ENCODE peak calls at places on chromosomes 1 and 21, in eight cellular contexts. R is AG04450; Y is COR-L47; G is stimulated activated naive B cell treated with anti-CD40 and anti-IgM and Interleukin-4, amounts not matched to agents 10 μg/mL and 1 μg/mL and 100 μg/mL, for 72 hours; F is Peyer's patch; T is ecto neural progenitor cell; O is stimulated activated naive CD4-positive, alpha-beta T cell; L is fibroblast of pulmonary artery. U is an unnamed sample.

GRCh38 chr1:159076753-159077656 is at the start of gene AIM2:
- DNase-seq in O (no peak), Y (no peak), L (no peak), T (no peak), R (no peak), G (peak), F (no peak), U (peak)

GRCh38 chr1:14138135-14138506 is 438.1 kb downstream of the PRDM2 start:
- DNase-seq in T (no peak), O (no peak), L (no peak), G (no peak), Y (no peak), F (no peak), R (no peak), U (no peak)

GRCh38 chr1:21340230-21340564 is 49.9 kb upstream of the ECE1 start:
- DNase-seq in T (no peak), F (peak), L (no peak), R (no peak), G (no peak), O (no peak), Y (peak), U (peak)

GRCh38 chr1:226790545-226791181 is 51.6 kb upstream of the ITPKB start:
- DNase-seq in R (no peak), G (no peak), T (no peak), F (no peak), L (no peak), O (no peak), Y (no peak), U (no peak)

GRCh38 chr1:37549341-37549740 is 4.8 kb downstream of the SNIP1 start:
- DNase-seq in F (no peak), G (no peak), R (no peak), T (no peak), L (no peak), O (no peak), Y (no peak), U (no peak)

GRCh38 chr1:152035406-152036315 is 1.1 kb downstream of the S100A11 start:
- DNase-seq in O (no peak), R (no peak), G (no peak), T (no peak), Y (no peak), L (peak), F (no peak), U (peak)

GRCh38 chr21:46052703-46053651 is 44.9 kb upstream of the COL6A2 start:
- DNase-seq in Y (no peak), R (no peak), O (no peak), F (no peak), T (no peak), L (peak), G (no peak), U (no peak)

GRCh38 chr1:160405331-160405877 is 5.0 kb downstream of the VANGL2 start:
- DNase-seq in F (no peak), L (no peak), Y (no peak), G (no peak), T (no peak), R (no peak), O (no peak), U (no peak)

GRCh38 chr1:60692031-60692430 is 390.3 kb upstream of the NFIA start:
- DNase-seq in Y (no peak), O (no peak), L (no peak), F (no peak), T (no peak), R (no peak), G (no peak), U (no peak)

GRCh38 chr1:17520041-17520440 is 19.5 kb upstream of the ARHGEF10L start:
- DNase-seq in R (no peak), L (no peak), T (no peak), O (no peak), G (no peak), Y (no peak), F (peak), U (peak)

GRCh38 chr1:160777486-160778089 is 18.4 kb upstream of the LY9 start:
- DNase-seq in T (no peak), L (peak), O (peak), F (no peak), G (no peak), Y (peak), R (no peak), U (no peak)

GRCh38 chr1:203621559-203622130 is 5.0 kb upstream of the ATP2B4 start:
- DNase-seq in G (no peak), F (no peak), L (no peak), T (no peak), O (no peak), R (no peak), Y (no peak), U (no peak)

GRCh38 chr1:41682149-41682548 is 197.7 kb upstream of the EDN2 start:
- DNase-seq in G (no peak), Y (no peak), T (no peak), L (no peak), O (no peak), F (no peak), R (no peak), U (no peak)

GRCh38 chr1:226632922-226633351 is 84.4 kb downstream of the STUM start:
- DNase-seq in T (no peak), R (no peak), F (peak), O (no peak), Y (no peak), L (no peak), G (peak), U (no peak)

GRCh38 chr21:22880573-22880972 is 1882.4 kb downstream of the NCAM2 start:
- DNase-seq in L (no peak), F (no peak), R (no peak), Y (no peak), T (no peak), O (no peak), G (no peak), U (no peak)

GRCh38 chr1:93989601-93990000 is 80.4 kb upstream of the GCLM start:
- DNase-seq in O (no peak), R (no peak), L (no peak), G (no peak), T (no peak), Y (no peak), F (no peak), U (no peak)